ENCODE peak calls at places on chromosomes 7 and 10, in eight cellular contexts. E is SK-N-SH; H is effector memory CD4-positive, alpha-beta T cell; Y is adrenal gland; O is IMR-90; S is prostate gland; R is aorta; Z is Karpas-422. A is an unnamed sample. For H3K9me3, the result is how much of the 10 kb centered on the place peaks cover.

GRCh38 chr7:832292-832967 is at the start of gene SUN1:
- DNase-seq in E (no peak), H (peak), R (no peak), Z (no peak), Y (peak), S (no peak), O (peak), A (peak)

GRCh38 chr10:119597405-119598186 is 832 bp upstream of the TIAL1 start:
- DNase-seq in Y (no peak), Z (peak), R (no peak), O (no peak), H (no peak), E (no peak), S (no peak), A (no peak)

GRCh38 chr10:27547482-27547881 is 43.4 kb downstream of the RAB18 start:
- DNase-seq in E (no peak), Z (no peak), S (peak), H (no peak), Y (no peak), R (no peak), O (no peak), A (no peak)

GRCh38 chr7:70016044-70016770 is 417.9 kb downstream of the AUTS2 start:
- DNase-seq in R (no peak), H (no peak), E (no peak), O (peak), S (no peak), Z (no peak), Y (peak), A (peak)

GRCh38 chr10:5545778-5546710 is 21.3 kb downstream of the CALML3 start:
- DNase-seq in E (no peak), O (peak), H (no peak), R (peak), Z (no peak), Y (no peak), S (peak), A (peak)

GRCh38 chr7:131325179-131325840 is 2.4 kb upstream of the MKLN1 start:
- DNase-seq in R (no peak), Y (no peak), O (no peak), E (no peak), Z (peak), S (no peak), H (no peak), A (no peak)

GRCh38 chr10:131168238-131168875 is 143.2 kb downstream of the TCERG1L start:
- DNase-seq in E (no peak), Z (no peak), R (peak), O (no peak), Y (no peak), H (no peak), S (no peak), A (no peak)

GRCh38 chr10:115989621-115990020 is 283.4 kb downstream of the GFRA1 start:
- DNase-seq in H (no peak), Z (no peak), R (no peak), Y (no peak), E (no peak), S (no peak), O (peak), A (no peak)

GRCh38 chr10:77854115-77854514 is 72.4 kb downstream of the DLG5 start:
- DNase-seq in O (no peak), S (no peak), R (no peak), E (no peak), Z (no peak), Y (no peak), H (no peak), A (no peak)

GRCh38 chr10:127987467-127988380 is 80.8 kb downstream of the PTPRE start:
- DNase-seq in H (no peak), S (no peak), O (no peak), Y (no peak), R (no peak), Z (no peak), E (no peak), A (no peak)

GRCh38 chr10:112958275-112958995 is 8.4 kb downstream of the TCF7L2 start:
- DNase-seq in Z (no peak), R (no peak), S (no peak), O (peak), H (no peak), E (no peak), Y (no peak), A (no peak)

GRCh38 chr10:91313761-91314520 is 93.5 kb downstream of the PCGF5 start:
- DNase-seq in Y (no peak), O (peak), R (no peak), E (no peak), S (no peak), Z (no peak), H (no peak), A (peak)

GRCh38 chr10:13099144-13099665 is 758 bp upstream of the OPTN start:
- DNase-seq in Y (peak), O (peak), H (peak), Z (no peak), S (peak), E (peak), R (no peak), A (peak)

GRCh38 chr10:126500866-126501265 is 112.6 kb upstream of the ADAM12 start:
- DNase-seq in S (no peak), E (no peak), H (no peak), Z (no peak), Y (no peak), O (peak), R (no peak), A (no peak)

GRCh38 chr7:105690286-105690915 is 109.1 kb upstream of the EFCAB10 start:
- DNase-seq in Z (no peak), S (no peak), H (no peak), Y (no peak), O (no peak), E (no peak), R (no peak), A (no peak)

GRCh38 chr10:113957013-113957412 is 86.7 kb upstream of the ADRB1 start:
- DNase-seq in O (peak), R (no peak), H (no peak), Z (no peak), S (peak), E (no peak), Y (no peak), A (no peak)

GRCh38 chr7:157555921-157556320 is 219.1 kb downstream of the DNAJB6 start:
- DNase-seq in S (no peak), Y (no peak), O (no peak), E (no peak), Z (no peak), H (no peak), R (peak), A (no peak)
- H3K9me3 ChIP-seq in S (under half), Y (under half), O (half or more), E (under half), Z (under half), H (under half), R (under half), A (under half)

GRCh38 chr7:55193245-55193644 is 171.9 kb upstream of the LANCL2 start:
- DNase-seq in S (no peak), H (no peak), E (peak), R (no peak), Y (no peak), O (peak), Z (no peak), A (no peak)
- H3K4me3 ChIP-seq in S (no peak), H (no peak), E (no peak), R (no peak), Y (no peak), O (no peak), Z (no peak), A (no peak)

DNA sequence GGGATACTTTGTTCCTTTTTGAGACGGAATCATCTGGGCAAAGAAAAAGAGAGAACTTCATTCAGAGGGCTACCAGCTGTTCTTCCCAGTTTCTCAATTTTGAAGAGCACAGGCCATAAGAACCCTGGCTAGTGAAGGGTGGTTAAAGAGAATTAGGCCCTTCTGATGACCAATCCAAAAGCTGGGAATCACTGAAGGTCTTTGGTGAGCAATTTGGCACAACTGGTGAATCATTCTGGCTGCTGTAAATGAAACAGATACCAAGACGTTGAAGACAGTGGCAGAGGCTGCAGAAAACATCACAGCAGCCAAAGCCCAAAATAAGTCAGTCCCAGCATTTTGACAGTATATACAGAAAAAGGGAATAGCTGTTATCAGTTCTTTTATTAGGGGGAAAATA is 5.1 kb downstream of the RAPGEF5 start:
- DNase-seq in O (no peak), Y (peak), E (no peak), R (no peak), Z (no peak), H (no peak), S (no peak), A (peak)
- H3K9me3 ChIP-seq in O (under half), Y (under half), E (under half), R (under half), Z (under half), H (under half), S (under half), A (under half)

GRCh38 chr7:73881352-73882059 is 20.5 kb downstream of the TMEM270 start:
- DNase-seq in R (no peak), Y (no peak), S (no peak), E (peak), O (no peak), Z (no peak), H (no peak), A (no peak)
- H3K4me3 ChIP-seq in R (no peak), Y (no peak), S (no peak), E (no peak), O (no peak), Z (no peak), H (no peak), A (no peak)

GRCh38 chr7:56157238-56157790 is 41.1 kb upstream of the NUPR2 start:
- DNase-seq in H (no peak), R (no peak), E (no peak), Z (no peak), Y (no peak), O (no peak), S (no peak), A (no peak)
- H3K9me3 ChIP-seq in H (under half), R (under half), E (under half), Z (under half), Y (under half), O (under half), S (under half), A (under half)

GRCh38 chr7:157666530-157667040 is 329.8 kb downstream of the DNAJB6 start:
- DNase-seq in Z (no peak), S (no peak), E (no peak), R (no peak), H (no peak), O (no peak), Y (no peak), A (no peak)
- H3K4me3 ChIP-seq in Z (no peak), S (no peak), E (no peak), R (no peak), H (no peak), O (no peak), Y (no peak), A (no peak)

DNA sequence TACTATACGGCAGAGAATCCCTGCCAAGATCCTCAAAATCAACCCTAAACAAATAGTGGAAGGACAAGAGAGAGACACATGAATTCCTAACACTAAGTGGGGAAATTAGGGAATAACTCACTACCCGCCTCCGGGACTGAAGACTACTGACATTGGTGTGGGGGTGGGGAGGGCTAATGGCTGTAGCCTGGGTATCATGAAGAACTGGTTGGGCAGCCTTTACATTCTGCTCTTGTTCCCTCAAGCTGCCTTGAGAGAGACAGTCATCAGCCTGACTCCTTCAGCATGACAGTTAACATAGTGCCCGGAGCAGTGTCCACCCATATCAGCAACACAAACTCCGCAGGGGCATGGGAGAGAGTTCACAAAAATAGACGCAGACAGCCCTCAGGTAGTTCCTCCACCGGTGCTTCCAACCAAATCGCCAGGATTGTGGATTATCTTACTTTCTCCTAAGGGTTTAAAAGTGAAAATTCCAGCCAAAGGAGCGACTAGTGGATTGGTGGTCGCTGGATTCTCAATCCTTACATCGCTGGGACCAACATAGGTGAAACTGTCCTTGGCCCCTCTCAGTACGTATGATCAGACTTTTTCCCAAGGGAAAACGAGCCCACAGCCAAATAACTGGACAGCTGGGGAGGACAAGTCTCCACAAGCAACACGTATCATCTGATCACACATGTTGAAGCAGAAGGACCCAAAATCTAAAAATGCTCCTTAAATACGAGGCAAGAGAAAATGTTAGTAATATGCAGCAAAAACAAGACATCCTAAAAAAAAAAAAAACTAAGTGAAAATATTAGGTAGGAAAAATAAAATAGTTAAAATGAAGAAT is 22.6 kb downstream of the TMEM254 start:
- DNase-seq in R (no peak), Y (no peak), E (no peak), H (no peak), S (peak), O (no peak), Z (no peak), A (no peak)
- H3K9me3 ChIP-seq in R (under half), Y (under half), E (under half), H (under half), S (under half), O (under half), Z (under half), A (under half)

GRCh38 chr10:34941471-34942357 is 126.6 kb upstream of the PARD3 start:
- DNase-seq in E (no peak), Y (no peak), S (no peak), O (peak), Z (no peak), H (no peak), R (peak), A (no peak)
- H3K4me3 ChIP-seq in E (no peak), Y (no peak), S (no peak), O (no peak), Z (no peak), H (no peak), R (no peak), A (no peak)

GRCh38 chr7:117119192-117119924 is 166.1 kb downstream of the ST7 start:
- DNase-seq in E (peak), O (peak), S (peak), R (peak), H (peak), Z (peak), Y (peak), A (peak)
- H3K9me3 ChIP-seq in E (under half), O (under half), S (under half), R (under half), H (under half), Z (under half), Y (under half), A (under half)

GRCh38 chr7:5423272-5423843 is at the start of gene TNRC18:
- DNase-seq in S (peak), O (no peak), H (no peak), R (peak), Z (peak), E (peak), Y (peak), A (peak)

GRCh38 chr7:5426226-5426475 is 2.5 kb upstream of the TNRC18 start:
- DNase-seq in O (peak), H (no peak), E (no peak), Z (no peak), R (no peak), S (peak), Y (no peak), A (no peak)

GRCh38 chr7:5424689-5425506 is 1.3 kb upstream of the TNRC18 start:
- DNase-seq in S (peak), O (peak), E (no peak), Y (peak), Z (peak), R (peak), H (no peak), A (peak)

GRCh38 chr7:5423844-5424688 is 432 bp upstream of the TNRC18 start:
- DNase-seq in E (peak), Y (peak), S (peak), Z (peak), O (peak), H (no peak), R (peak), A (peak)

GRCh38 chr7:5425507-5426225 is 2.0 kb upstream of the TNRC18 start:
- DNase-seq in O (peak), Z (no peak), R (peak), Y (peak), H (no peak), S (peak), E (peak), A (peak)
- H3K4me3 ChIP-seq in O (peak), Z (peak), R (peak), Y (peak), H (no peak), S (peak), E (peak), A (peak)